ENCODE peak calls at places on chromosome 9, in five cellular contexts. R is brain microvascular endothelial cell, S is lower leg skin, X is heart left ventricle, O is A549. N is an unnamed sample.

GRCh38 chr9:93288891-93289883 is 105.2 kb downstream of the WNK2 start:
- DNase-seq in X (no peak), O (peak), S (no peak), R (peak), N (no peak)

GRCh38 chr9:77063645-77064285 is 44.3 kb downstream of the FOXB2 start:
- DNase-seq in X (no peak), O (no peak), R (peak), S (no peak), N (peak)

GRCh38 chr9:112174223-112174964 is 703 bp downstream of the SUSD1 start:
- DNase-seq in R (no peak), O (peak), S (peak), X (peak), N (peak)

GRCh38 chr9:134053401-134053871 is 14.4 kb downstream of the BRD3 start:
- DNase-seq in O (no peak), S (no peak), X (no peak), R (no peak), N (no peak)

GRCh38 chr9:90060256-90060655 is 455.4 kb downstream of the GADD45G start:
- DNase-seq in O (no peak), X (no peak), S (no peak), R (no peak), N (no peak)

GRCh38 chr9:114174876-114175771 is 19.8 kb downstream of the COL27A1 start:
- DNase-seq in S (no peak), R (no peak), O (no peak), X (peak), N (peak)

GRCh38 chr9:69937830-69938535 is 105.7 kb upstream of the MAMDC2 start:
- DNase-seq in O (no peak), X (no peak), R (no peak), S (no peak), N (no peak)

GRCh38 chr9:87201316-87201715 is 254.0 kb upstream of the GAS1 start:
- DNase-seq in O (no peak), R (peak), X (no peak), S (no peak), N (peak)

DNA sequence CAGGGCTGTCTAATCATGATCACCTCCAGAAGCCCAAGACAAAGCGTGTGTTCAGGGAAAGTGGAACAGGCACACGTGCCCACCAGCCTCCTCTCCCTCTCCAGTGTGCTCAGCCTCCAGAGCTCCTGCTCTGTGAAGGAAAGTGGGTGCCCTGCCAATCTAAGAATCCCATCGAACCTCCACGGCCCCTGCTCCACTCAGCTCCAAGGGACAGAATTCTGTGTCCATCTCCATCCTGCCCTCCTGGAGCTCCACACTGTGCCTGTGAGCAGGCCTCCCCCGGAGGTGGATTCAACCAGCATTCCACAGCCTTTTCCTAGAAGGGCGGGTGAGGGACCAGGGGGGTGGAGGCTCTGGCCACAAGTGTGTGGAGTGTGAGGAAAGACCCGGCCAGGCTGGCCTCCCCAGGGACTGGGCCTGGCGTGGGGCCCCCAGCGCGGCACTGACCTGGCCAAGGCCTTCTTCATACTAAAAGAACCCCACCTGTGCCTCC is 6.0 kb downstream of the EEIG1 start:
- DNase-seq in X (no peak), R (no peak), S (no peak), O (no peak), N (no peak)
- H3K4me3 ChIP-seq in X (no peak), R (no peak), S (no peak), O (no peak), N (no peak)

GRCh38 chr9:128325629-128326028 is 3.0 kb downstream of the COQ4 start:
- DNase-seq in R (no peak), X (no peak), O (no peak), S (no peak), N (no peak)

GRCh38 chr9:128323192-128323730 is 622 bp downstream of the COQ4 start:
- DNase-seq in S (no peak), O (no peak), R (peak), X (no peak), N (peak)

GRCh38 chr9:128322342-128323191 is at the start of the genes COQ4 and TRUB2:
- DNase-seq in S (peak), R (peak), X (peak), O (peak), N (peak)

GRCh38 chr9:128324401-128324800 is 1.8 kb downstream of the COQ4 start:
- DNase-seq in X (no peak), R (no peak), S (no peak), O (no peak), N (no peak)

DNA sequence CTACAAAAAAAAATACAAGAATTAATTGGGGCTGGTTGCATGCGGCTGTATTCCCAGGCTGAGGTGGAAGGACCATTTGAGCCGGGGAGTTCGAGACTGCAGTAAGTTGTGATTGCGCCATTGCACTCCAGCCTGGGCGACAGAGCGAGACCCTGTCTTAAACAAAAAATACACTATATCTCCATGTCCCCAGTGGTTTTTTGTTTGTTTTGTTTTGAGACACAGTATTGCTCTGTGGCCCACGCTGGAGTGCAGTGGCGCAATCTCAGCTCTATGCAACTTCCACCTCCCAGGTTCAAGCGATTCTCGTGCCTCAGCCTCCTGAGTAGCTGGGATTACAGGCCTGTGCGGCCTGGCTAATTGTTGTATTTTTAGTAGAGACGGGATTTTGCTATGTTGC is 1.1 kb downstream of the COQ4 start:
- DNase-seq in O (no peak), R (no peak), S (no peak), X (no peak), N (no peak)
- H3K4me3 ChIP-seq in O (peak), R (peak), S (no peak), X (peak), N (peak)

GRCh38 chr9:34544035-34544434 is 21.2 kb upstream of the ENHO start:
- DNase-seq in S (no peak), R (no peak), O (no peak), X (no peak), N (no peak)

GRCh38 chr9:34545497-34545896 is 22.7 kb upstream of the ENHO start:
- DNase-seq in X (no peak), R (no peak), S (no peak), O (no peak), N (no peak)

GRCh38 chr9:34546102-34546833 is 23.5 kb upstream of the ENHO start:
- DNase-seq in S (no peak), O (no peak), R (no peak), X (no peak), N (no peak)

GRCh38 chr9:34540826-34541225 is 18.0 kb upstream of the ENHO start:
- DNase-seq in O (no peak), R (peak), X (no peak), S (no peak), N (peak)

DNA sequence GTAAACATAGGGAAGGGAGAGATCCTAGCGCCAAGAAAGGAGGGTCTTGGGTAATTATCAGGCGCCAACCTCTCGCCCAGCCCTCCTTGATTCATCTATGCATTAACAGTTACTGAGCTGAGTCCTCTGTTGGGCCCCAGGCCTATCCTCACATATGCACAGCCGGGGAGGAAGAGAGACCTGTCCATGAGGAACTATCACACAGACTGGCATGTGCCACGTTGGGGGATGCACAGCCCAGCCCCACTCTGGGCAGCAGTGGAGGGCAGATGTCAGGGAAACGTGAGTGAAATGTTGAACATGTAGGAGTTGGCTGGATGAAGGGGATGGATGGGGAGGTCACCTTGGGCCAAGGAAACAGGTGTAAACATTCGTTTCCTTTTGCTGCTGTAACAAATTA is 18.8 kb upstream of the ENHO start:
- DNase-seq in S (no peak), O (no peak), R (no peak), X (no peak), N (no peak)
- H3K4me3 ChIP-seq in S (no peak), O (no peak), R (no peak), X (no peak), N (no peak)

DNA sequence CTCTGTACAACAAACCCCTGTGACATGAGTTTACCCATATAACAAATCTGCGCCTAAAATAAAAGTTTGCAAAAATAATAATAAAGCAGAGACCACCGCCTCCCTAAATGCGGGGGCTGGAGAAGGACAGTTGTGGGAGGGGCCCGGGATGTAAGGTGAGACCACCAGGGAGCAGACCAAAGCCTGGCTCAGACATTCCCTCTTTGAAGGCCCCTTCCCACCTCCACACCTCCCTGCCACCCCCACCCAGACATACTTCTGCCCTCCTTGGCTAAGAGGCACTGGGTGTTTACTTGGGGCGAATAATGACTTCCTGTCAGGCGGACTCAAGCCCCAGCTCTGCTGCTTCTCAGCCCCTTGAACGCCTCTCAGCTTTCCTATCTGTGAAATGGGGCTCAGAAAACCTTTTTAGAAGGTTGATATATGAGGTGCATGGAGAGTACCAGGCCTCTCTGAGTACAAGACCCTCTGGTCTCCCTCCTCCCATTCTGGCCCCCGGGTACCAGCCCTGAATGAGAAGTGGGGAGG is 58.8 kb upstream of the GGTA1 start:
- DNase-seq in S (no peak), X (no peak), R (no peak), O (no peak), N (no peak)
- H3K4me3 ChIP-seq in S (no peak), X (no peak), R (no peak), O (no peak), N (no peak)